ENCODE peak calls at places on chromosomes 6 and 20, in seven cellular contexts. P is choroid plexus epithelial cell; W is GM23338; H is A549; M is prostate gland; J is CD8-positive, alpha-beta T cell; G is heart left ventricle. E is an unnamed sample.

GRCh38 chr6:4676016-4676415 is 100.2 kb upstream of the CDYL start:
- DNase-seq in P (no peak), W (no peak), H (no peak), M (no peak), J (no peak), G (no peak), E (no peak)

GRCh38 chr6:93454533-93454932 is 35.2 kb upstream of the EPHA7 start:
- DNase-seq in P (no peak), W (peak; percentile 59), H (no peak), M (no peak), J (no peak), G (no peak), E (no peak)

GRCh38 chr6:126335210-126335609 is 4.7 kb upstream of the CENPW start:
- DNase-seq in P (peak; percentile 4), W (peak; percentile 59), H (no peak), M (no peak), J (no peak), G (no peak), E (no peak)

GRCh38 chr6:26304213-26305096 is 60.5 kb upstream of the BTN3A2 start:
- DNase-seq in P (peak; percentile 95), W (peak; percentile 60), H (no peak), M (no peak), J (peak; percentile 9), G (peak; percentile 36), E (peak; percentile 91)

GRCh38 chr6:87772597-87773530 is 70.8 kb upstream of the AKIRIN2 start:
- DNase-seq in P (peak; percentile 28), W (no peak), H (no peak), M (no peak), J (no peak), G (no peak), E (peak; percentile 35)

GRCh38 chr6:170289108-170289931 is 1.6 kb downstream of the DLL1 start:
- DNase-seq in P (no peak), W (peak; percentile 55), H (no peak), M (no peak), J (no peak), G (no peak), E (no peak)

GRCh38 chr20:10524034-10524476 is 89.0 kb downstream of the SLX4IP start:
- DNase-seq in P (peak; percentile 89), W (peak; percentile 71), H (no peak), M (no peak), J (no peak), G (peak; percentile 51), E (peak; percentile 77)

GRCh38 chr6:52049252-52050050 is 38.0 kb downstream of the PKHD1 start:
- DNase-seq in P (peak; percentile 62), W (peak; percentile 77), H (peak; percentile 13), M (no peak), J (no peak), G (no peak), E (peak; percentile 58)

GRCh38 chr20:3681931-3682820 is at the start of gene ADAM33:
- DNase-seq in P (peak; percentile 22), W (peak; percentile 66), H (no peak), M (no peak), J (no peak), G (no peak), E (peak; percentile 45)

GRCh38 chr6:37663016-37663810 is 34.5 kb downstream of the MDGA1 start:
- DNase-seq in P (peak; percentile 39), W (no peak), H (no peak), M (no peak), J (no peak), G (no peak), E (peak; percentile 36)

GRCh38 chr6:73461537-73462350 is at the start of gene MTO1:
- DNase-seq in P (peak; percentile 93), W (peak; percentile 90), H (peak; percentile 86), M (peak; percentile 90), J (peak; percentile 72), G (peak; percentile 85), E (peak; percentile 94)

GRCh38 chr6:16769986-16770376 is 8.7 kb upstream of the ATXN1 start:
- DNase-seq in P (peak; percentile 88), W (no peak), H (no peak), M (no peak), J (no peak), G (no peak), E (peak; percentile 90)

GRCh38 chr20:1263853-1264252 is 2.2 kb upstream of the SNPH start:
- DNase-seq in P (peak; percentile 44), W (peak; percentile 43), H (no peak), M (no peak), J (no peak), G (no peak), E (peak; percentile 34)

GRCh38 chr6:157412780-157413179 is 31.8 kb downstream of the ZDHHC14 start:
- DNase-seq in P (no peak), W (no peak), H (no peak), M (no peak), J (no peak), G (no peak), E (no peak)

GRCh38 chr20:31560900-31561598 is 44.0 kb upstream of the ID1 start:
- DNase-seq in P (peak; percentile 94), W (no peak), H (peak; percentile 93), M (no peak), J (no peak), G (no peak), E (peak; percentile 97)

GRCh38 chr20:41339957-41340326 is 679 bp upstream of the LPIN3 start:
- DNase-seq in P (peak; percentile 66), W (peak; percentile 97), H (peak; percentile 77), M (peak; percentile 91), J (peak; percentile 79), G (peak; percentile 83), E (peak; percentile 65)

GRCh38 chr6:11653028-11653583 is 115.6 kb downstream of the TMEM170B start:
- DNase-seq in P (peak; percentile 96), W (peak; percentile 8), H (peak; percentile 30), M (no peak), J (peak; percentile 32), G (peak; percentile 19), E (peak; percentile 80)

GRCh38 chr6:44057931-44058616 is 69.2 kb downstream of the MRPL14 start:
- DNase-seq in P (peak; percentile 34), W (no peak), H (no peak), M (no peak), J (no peak), G (no peak), E (peak; percentile 81)

GRCh38 chr6:49052901-49053300 is 410.2 kb downstream of the MMUT start:
- DNase-seq in P (no peak), W (no peak), H (no peak), M (no peak), J (no peak), G (no peak), E (peak; percentile 29)

GRCh38 chr6:140504776-140505175 is 1130.3 kb upstream of the CITED2 start:
- DNase-seq in P (no peak), W (no peak), H (no peak), M (no peak), J (no peak), G (no peak), E (peak; percentile 22)
- H3K4me3 ChIP-seq in P (no peak overlapping the region), W (no peak overlapping the region), H (no peak overlapping the region), M (no peak overlapping the region), J (no peak overlapping the region), G (no peak overlapping the region), E (no peak overlapping the region)

GRCh38 chr20:25481235-25481917 is 73.9 kb downstream of the GINS1 start:
- DNase-seq in P (no peak), W (no peak), H (no peak), M (no peak), J (no peak), G (no peak), E (no peak)
- TF ChIP-seq CTCF in P (peak; percentile 40), W (no peak), H (no peak), M (no peak), J (no peak), G (no peak), E (peak; percentile 23)

DNA sequence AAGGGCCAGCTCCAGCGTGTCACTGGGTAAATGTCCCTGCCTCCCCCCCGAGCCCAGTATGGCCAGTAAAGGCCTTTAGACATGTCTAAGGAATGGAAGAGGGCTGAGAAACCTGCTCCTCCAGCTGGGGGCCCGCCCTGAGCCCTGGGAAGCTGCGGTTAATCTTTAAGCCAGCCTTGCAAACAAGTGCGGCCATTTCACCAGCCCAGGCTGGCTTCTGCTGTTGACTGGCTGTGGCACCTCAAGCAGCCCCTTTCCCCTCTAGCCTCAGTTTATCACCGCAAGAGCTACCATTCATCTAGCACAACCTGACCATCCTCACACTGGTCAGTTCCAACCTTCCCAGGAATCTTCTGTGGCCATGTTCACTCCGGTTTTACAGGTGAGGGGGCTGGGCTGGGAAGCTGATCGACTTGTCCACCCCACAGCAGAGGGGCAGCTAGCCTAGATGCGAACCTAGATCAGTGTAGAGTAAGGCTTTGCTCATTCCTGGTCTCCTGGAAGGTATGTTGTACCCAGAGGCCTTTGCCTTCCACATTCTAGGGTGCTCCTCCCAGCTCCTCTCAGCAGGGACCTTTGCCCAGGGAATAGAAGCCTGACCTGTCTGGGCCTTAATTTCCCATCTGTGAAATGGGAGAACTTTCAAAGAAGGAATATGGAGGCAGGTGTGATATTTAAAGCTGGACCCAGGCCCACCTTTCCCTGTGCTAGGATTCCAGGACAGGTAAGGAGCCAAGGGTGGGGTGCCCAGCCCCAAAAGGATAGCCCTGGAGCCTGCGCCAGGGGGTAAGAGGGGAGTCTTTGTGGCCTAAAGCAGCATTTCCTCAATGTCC is 1.2 kb upstream of the SRC start:
- DNase-seq in P (no peak), W (no peak), H (peak; percentile 68), M (peak; percentile 84), J (no peak), G (no peak), E (no peak)
- H3K4me3 ChIP-seq in P (no peak overlapping the region), W (peak overlapping the region; percentile 67), H (peak overlapping the region; percentile 89), M (peak overlapping the region; percentile 70), J (no peak overlapping the region), G (no peak overlapping the region), E (no peak overlapping the region)

GRCh38 chr20:46689754-46690085 is 476 bp upstream of the TP53RK start:
- DNase-seq in P (no peak), W (no peak), H (peak; percentile 28), M (no peak), J (no peak), G (no peak), E (no peak)

GRCh38 chr20:46688151-46689081 is 828 bp downstream of the TP53RK start:
- DNase-seq in P (peak; percentile 67), W (no peak), H (no peak), M (peak; percentile 21), J (no peak), G (no peak), E (peak; percentile 59)

GRCh38 chr20:46690219-46691111 is 1.2 kb upstream of the TP53RK start:
- DNase-seq in P (peak; percentile 43), W (no peak), H (no peak), M (no peak), J (no peak), G (no peak), E (peak; percentile 28)

GRCh38 chr20:46683939-46684750 is 5.1 kb downstream of the TP53RK start:
- DNase-seq in P (peak; percentile 87), W (peak; percentile 92), H (no peak), M (peak; percentile 85), J (no peak), G (peak; percentile 26), E (peak; percentile 79)

DNA sequence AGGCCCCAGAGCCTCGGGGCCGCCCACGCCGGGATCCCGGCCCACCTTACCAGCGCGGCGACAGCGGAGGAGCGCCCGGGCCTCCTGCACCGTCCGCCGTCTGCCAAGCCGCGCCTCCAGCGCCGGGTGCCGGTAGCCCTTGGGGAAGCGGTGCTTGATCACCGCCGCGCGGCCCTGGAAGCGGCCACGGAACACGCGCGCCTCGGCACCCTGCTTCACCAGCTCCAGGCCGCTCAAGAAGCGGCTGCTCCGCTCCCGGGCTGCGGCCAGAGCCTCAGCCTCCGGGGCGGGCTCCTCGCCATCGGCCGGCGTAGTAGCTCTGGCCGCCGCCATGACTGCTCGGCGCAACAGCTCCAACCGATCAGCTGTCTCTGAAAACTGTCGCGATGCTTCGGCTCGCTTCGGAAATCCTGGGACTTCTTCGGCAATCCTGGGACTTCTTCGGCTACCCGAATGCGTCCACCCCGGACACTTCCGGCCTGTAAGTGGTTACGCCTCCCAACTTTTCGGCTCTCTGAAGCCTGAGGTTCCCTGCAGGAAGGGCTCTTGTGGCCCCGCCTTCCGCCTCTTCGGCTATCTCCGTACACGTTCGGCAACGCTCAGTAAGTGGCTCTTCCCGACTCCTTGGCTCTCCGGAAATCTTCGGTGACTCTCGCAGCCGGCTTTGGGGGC is at the start of gene TP53RK:
- DNase-seq in P (peak; percentile 100), W (peak; percentile 100), H (peak; percentile 98), M (peak; percentile 100), J (peak; percentile 94), G (peak; percentile 99), E (peak; percentile 100)
- TF ChIP-seq CTCF in P (peak; percentile 25), W (no peak), H (no peak), M (no peak), J (no peak), G (peak; percentile 49), E (peak; percentile 47)